ENCODE peak calls at places on chromosomes 5 and 9, in five cellular contexts. B is A549, I is SK-N-SH, Y is HCT116, O is HepG2. D is an unnamed sample.

GRCh38 chr9:131500939-131501541 is 1.7 kb upstream of the POMT1 start:
- DNase-seq in B (no peak), I (no peak), Y (no peak), O (no peak), D (peak; percentile 8)

GRCh38 chr5:102617857-102618187 is 119.0 kb upstream of the SLCO6A1 start:
- DNase-seq in B (no peak), I (no peak), Y (no peak), O (no peak), D (no peak)

GRCh38 chr5:77855369-77855768 is 79.2 kb upstream of the TBCA start:
- DNase-seq in B (no peak), I (no peak), Y (no peak), O (no peak), D (no peak)

GRCh38 chr5:122704247-122705036 is 70.4 kb upstream of the SNX2 start:
- DNase-seq in B (peak; percentile 55), I (peak; percentile 25), Y (peak; percentile 43), O (peak; percentile 45), D (peak; percentile 39)

GRCh38 chr5:113487779-113488644 is at the start of gene MCC:
- DNase-seq in B (peak; percentile 71), I (peak; percentile 92), Y (peak; percentile 73), O (peak; percentile 53), D (peak; percentile 73)

GRCh38 chr5:446864-447263 is 3.9 kb downstream of the EXOC3 start:
- DNase-seq in B (peak; percentile 60), I (peak; percentile 58), Y (peak; percentile 24), O (peak; percentile 42), D (peak; percentile 32)

GRCh38 chr5:35436441-35437057 is 181.1 kb upstream of the SPEF2 start:
- DNase-seq in B (peak; percentile 36), I (peak; percentile 23), Y (peak; percentile 13), O (peak; percentile 47), D (peak; percentile 32)

GRCh38 chr9:14752271-14752670 is 29.7 kb upstream of the CER1 start:
- DNase-seq in B (no peak), I (no peak), Y (no peak), O (no peak), D (peak; percentile 97)

GRCh38 chr5:97528941-97529340 is 345.9 kb upstream of the RIOK2 start:
- DNase-seq in B (no peak), I (no peak), Y (no peak), O (no peak), D (peak; percentile 64)

GRCh38 chr9:74858753-74859414 is 28.8 kb downstream of the TRPM6 start:
- DNase-seq in B (peak; percentile 23), I (no peak), Y (no peak), O (no peak), D (no peak)

GRCh38 chr9:69532359-69532758 is 139.8 kb downstream of the APBA1 start:
- DNase-seq in B (no peak), I (peak; percentile 48), Y (no peak), O (no peak), D (no peak)

GRCh38 chr5:128304791-128305190 is 221.2 kb downstream of the SLC12A2 start:
- DNase-seq in B (no peak), I (no peak), Y (no peak), O (no peak), D (no peak)

GRCh38 chr9:114081441-114082016 is 3.4 kb upstream of the AMBP start:
- DNase-seq in B (peak; percentile 70), I (no peak), Y (no peak), O (peak; percentile 84), D (no peak)

GRCh38 chr5:6827815-6828214 is 114.6 kb downstream of the TENT4A start:
- DNase-seq in B (no peak), I (no peak), Y (no peak), O (no peak), D (no peak)

GRCh38 chr5:179777909-179778308 is 15.9 kb upstream of the LTC4S start:
- DNase-seq in B (no peak), I (no peak), Y (no peak), O (no peak), D (no peak)

GRCh38 chr9:13817754-13818278 is 496.1 kb downstream of the NFIB start:
- DNase-seq in B (no peak), I (no peak), Y (no peak), O (no peak), D (no peak)

GRCh38 chr9:89723696-89724095 is 118.9 kb downstream of the GADD45G start:
- DNase-seq in B (no peak), I (no peak), Y (no peak), O (no peak), D (no peak)

GRCh38 chr5:77873239-77873638 is 97.1 kb upstream of the TBCA start:
- DNase-seq in B (no peak), I (no peak), Y (no peak), O (no peak), D (no peak)

GRCh38 chr5:38547257-38547656 is 9.2 kb downstream of the LIFR start:
- DNase-seq in B (no peak), I (no peak), Y (no peak), O (no peak), D (no peak)

GRCh38 chr9:110030632-110031031 is 177.3 kb downstream of the C9orf152 start:
- DNase-seq in B (peak; percentile 13), I (no peak), Y (no peak), O (no peak), D (no peak)

GRCh38 chr5:166014256-166014655 is 2277.2 kb upstream of the WWC1 start:
- DNase-seq in B (no peak), I (no peak), Y (no peak), O (no peak), D (no peak)

GRCh38 chr5:18744990-18745590 is 1110.8 kb downstream of the TAF11L14 start:
- DNase-seq in B (no peak), I (no peak), Y (no peak), O (no peak), D (no peak)

GRCh38 chr9:68640421-68641089 is 64.5 kb upstream of the PIP5K1B start:
- DNase-seq in B (no peak), I (no peak), Y (no peak), O (no peak), D (no peak)

GRCh38 chr5:140145818-140146522 is 20.2 kb downstream of the IGIP start:
- DNase-seq in B (peak; percentile 51), I (peak; percentile 90), Y (no peak), O (peak; percentile 38), D (peak; percentile 61)
- H3K4me3 ChIP-seq in B (peak overlapping the region; percentile 31), I (peak overlapping the region; percentile 32), Y (peak overlapping the region; percentile 35), O (peak overlapping the region; percentile 49), D (no peak overlapping the region)

DNA sequence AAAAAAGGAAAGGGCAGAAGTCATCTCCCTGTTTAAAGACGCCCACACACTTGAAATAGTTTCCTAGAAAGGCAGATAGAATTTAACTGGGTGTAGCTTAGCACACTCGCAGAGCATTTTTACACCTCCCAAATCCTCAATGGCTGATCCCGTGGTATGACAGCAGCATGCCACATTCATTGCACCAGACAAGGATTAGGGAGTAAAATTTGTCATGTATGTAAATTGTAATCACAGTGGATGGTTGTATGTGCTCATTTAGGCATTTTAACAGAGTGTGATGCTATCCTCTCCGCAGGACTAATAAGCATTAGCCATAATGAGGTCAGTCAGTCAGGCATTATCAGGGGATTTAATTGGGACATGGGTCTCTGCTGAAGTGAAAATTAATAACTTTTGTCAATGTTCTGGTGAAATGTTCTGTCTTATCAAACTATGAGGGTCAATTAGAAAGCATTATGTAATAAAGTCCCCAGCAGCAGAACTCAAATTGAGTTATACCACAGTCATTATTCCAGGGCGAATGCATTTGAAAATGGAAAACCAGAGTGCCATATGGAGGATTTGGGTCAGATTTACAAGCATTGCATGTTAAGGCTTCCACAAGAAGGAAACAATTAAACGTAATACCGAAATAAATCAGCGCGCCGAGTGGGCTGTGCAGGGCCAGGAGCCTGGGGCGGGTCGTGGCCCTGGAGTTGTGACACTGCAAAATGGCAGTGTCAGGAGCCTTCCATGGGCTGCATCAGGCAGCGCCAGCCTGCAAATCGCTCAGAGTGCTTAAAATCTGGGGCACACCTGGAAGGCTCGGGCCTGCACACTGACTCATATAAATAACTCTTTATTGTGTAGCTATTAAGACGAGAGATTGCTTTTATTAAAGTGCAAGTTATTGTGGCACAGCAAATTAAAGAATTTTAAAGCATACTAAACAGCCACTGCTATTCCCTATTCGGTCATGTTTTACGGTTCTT is 602.1 kb downstream of the BNC2 start:
- DNase-seq in B (no peak), I (peak; percentile 76), Y (no peak), O (no peak), D (no peak)
- TF ChIP-seq MAX in B (no peak), I (peak; percentile 14), Y (no peak), O (no peak), D (no peak)

DNA sequence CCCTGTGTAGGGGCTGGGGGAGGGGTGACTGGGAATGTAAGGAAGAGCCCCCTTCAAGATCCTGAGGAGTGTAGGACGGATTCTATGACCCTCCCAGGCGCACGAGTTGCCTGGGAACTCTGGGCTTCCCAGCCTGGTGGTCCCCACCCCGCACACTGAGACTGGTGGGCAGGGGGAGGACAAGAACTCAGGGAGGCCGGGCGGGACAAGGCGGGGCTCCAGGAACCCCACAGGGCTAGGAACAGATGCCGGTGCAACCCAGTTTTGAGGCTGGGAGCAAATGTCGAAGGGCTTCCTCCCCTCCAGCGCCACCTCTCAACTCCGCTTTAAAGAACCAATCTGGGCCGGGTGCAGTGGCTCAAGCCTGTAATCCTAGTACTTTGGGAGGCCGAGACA is 1.3 kb upstream of the VDAC1 start:
- DNase-seq in B (no peak), I (no peak), Y (no peak), O (no peak), D (no peak)
- H3K4me3 ChIP-seq in B (peak overlapping the region; percentile 90), I (no peak overlapping the region), Y (peak overlapping the region; percentile 82), O (peak overlapping the region; percentile 92), D (no peak overlapping the region)

GRCh38 chr5:136016945-136017530 is 11.8 kb upstream of the TGFBI start:
- DNase-seq in B (peak; percentile 97), I (no peak), Y (peak; percentile 98), O (no peak), D (peak; percentile 45)
- TF ChIP-seq MAX in B (peak; percentile 88), I (peak; percentile 90), Y (peak; percentile 86), O (no peak), D (no peak)

GRCh38 chr5:150407097-150407720 is 5.5 kb downstream of the CD74 start:
- DNase-seq in B (no peak), I (no peak), Y (no peak), O (no peak), D (no peak)
- H3K4me3 ChIP-seq in B (no peak overlapping the region), I (no peak overlapping the region), Y (no peak overlapping the region), O (no peak overlapping the region), D (no peak overlapping the region)